ENCODE peak calls at places on chromosomes 5 and 9, in nine cellular contexts. U, T, S, E, W, Q, N, J and A are unnamed samples.

GRCh38 chr5:170330568-170331054 is 33.0 kb upstream of the LCP2 start:
- DNase-seq in U (no peak), T (no peak), S (peak), E (no peak), W (peak), Q (no peak), N (no peak), J (no peak), A (no peak)

GRCh38 chr5:64635056-64635686 is 55.1 kb upstream of the SHISAL2B start:
- DNase-seq in U (no peak), T (no peak), S (no peak), E (peak), W (no peak), Q (no peak), N (peak), J (peak), A (peak)

GRCh38 chr5:16585028-16585667 is 31.6 kb downstream of the RETREG1 start:
- DNase-seq in U (no peak), T (no peak), S (no peak), E (no peak), W (no peak), Q (no peak), N (no peak), J (peak), A (no peak)

GRCh38 chr5:160926428-160926827 is 74.4 kb upstream of the ATP10B start:
- DNase-seq in U (peak), T (no peak), S (no peak), E (peak), W (no peak), Q (no peak), N (peak), J (peak), A (no peak)

GRCh38 chr9:129631673-129632129 is 5.7 kb downstream of the NTMT1 start:
- DNase-seq in U (no peak), T (no peak), S (no peak), E (no peak), W (no peak), Q (no peak), N (no peak), J (no peak), A (no peak)

GRCh38 chr9:36962721-36963120 is 71.3 kb downstream of the PAX5 start:
- DNase-seq in U (no peak), T (no peak), S (no peak), E (no peak), W (no peak), Q (no peak), N (no peak), J (no peak), A (no peak)

GRCh38 chr5:122434547-122434946 is 122.5 kb downstream of the SNCAIP start:
- DNase-seq in U (no peak), T (no peak), S (no peak), E (peak), W (no peak), Q (no peak), N (no peak), J (no peak), A (no peak)

GRCh38 chr5:65141487-65141886 is 340.2 kb downstream of the ADAMTS6 start:
- DNase-seq in U (no peak), T (no peak), S (no peak), E (peak), W (no peak), Q (no peak), N (peak), J (no peak), A (no peak)

GRCh38 chr5:68562308-68562707 is 346.8 kb downstream of the PIK3R1 start:
- DNase-seq in U (no peak), T (no peak), S (no peak), E (no peak), W (no peak), Q (peak), N (peak), J (no peak), A (peak)

GRCh38 chr9:120187758-120188157 is 392.2 kb downstream of the CDK5RAP2 start:
- DNase-seq in U (no peak), T (no peak), S (no peak), E (no peak), W (no peak), Q (no peak), N (no peak), J (no peak), A (no peak)

GRCh38 chr5:139378941-139379361 is 4.1 kb downstream of the SLC23A1 start:
- DNase-seq in U (no peak), T (no peak), S (no peak), E (no peak), W (no peak), Q (no peak), N (no peak), J (no peak), A (no peak)

GRCh38 chr5:145737578-145737977 is 97.6 kb downstream of the PRELID2 start:
- DNase-seq in U (no peak), T (no peak), S (no peak), E (no peak), W (no peak), Q (no peak), N (no peak), J (no peak), A (no peak)

GRCh38 chr5:170562166-170562565 is 58.3 kb downstream of the KCNIP1 start:
- DNase-seq in U (no peak), T (no peak), S (no peak), E (no peak), W (no peak), Q (no peak), N (no peak), J (no peak), A (no peak)

GRCh38 chr9:91239367-91240111 is 122.2 kb downstream of the AUH start:
- DNase-seq in U (no peak), T (no peak), S (no peak), E (no peak), W (no peak), Q (no peak), N (no peak), J (no peak), A (no peak)